ENCODE peak calls at places on chromosomes 7 and 10, in six cellular contexts. O is BE2C, R is colonic mucosa, A is A549, M is fibroblast of lung, N is heart left ventricle. L is an unnamed sample.
A peak's percentile ranks its signal among the peaks of the same experiment; 100 is the strongest.

GRCh38 chr10:29377333-29377961 is 88.6 kb downstream of the LYZL1 start:
- DNase-seq in M (no peak), A (peak; percentile 21), N (no peak), R (no peak), O (no peak), L (peak; percentile 46)

GRCh38 chr7:28105234-28105633 is 75.4 kb downstream of the JAZF1 start:
- DNase-seq in R (no peak), M (no peak), O (no peak), A (no peak), N (no peak), L (no peak)

GRCh38 chr10:86354761-86355540 is 11.6 kb downstream of the GRID1 start:
- DNase-seq in M (no peak), A (no peak), R (no peak), N (no peak), O (no peak), L (no peak)

GRCh38 chr10:105207596-105207995 is 566.5 kb downstream of the SORCS3 start:
- DNase-seq in O (no peak), N (no peak), A (no peak), M (no peak), R (no peak), L (no peak)

GRCh38 chr10:49091450-49092210 is 23.7 kb downstream of the VSTM4 start:
- DNase-seq in A (no peak), N (no peak), M (no peak), R (no peak), O (no peak), L (no peak)

GRCh38 chr10:114492351-114493037 is 88.2 kb upstream of the AFAP1L2 start:
- DNase-seq in N (no peak), M (peak; percentile 36), A (no peak), R (no peak), O (no peak), L (no peak)

GRCh38 chr10:60281331-60281730 is 108.3 kb downstream of the ANK3 start:
- DNase-seq in A (no peak), R (no peak), N (no peak), M (no peak), O (no peak), L (no peak)

GRCh38 chr7:50681451-50682045 is 101.1 kb downstream of the GRB10 start:
- DNase-seq in N (no peak), M (no peak), O (no peak), R (peak; percentile 38), A (no peak), L (no peak)

GRCh38 chr7:37901890-37902524 is 14.6 kb downstream of the SFRP4 start:
- DNase-seq in M (peak; percentile 85), R (no peak), N (no peak), A (peak; percentile 82), O (no peak), L (no peak)

GRCh38 chr10:785539-786214 is 96.2 kb upstream of the DIP2C start:
- DNase-seq in A (no peak), M (no peak), O (no peak), R (peak; percentile 12), N (peak; percentile 13), L (no peak)

DNA sequence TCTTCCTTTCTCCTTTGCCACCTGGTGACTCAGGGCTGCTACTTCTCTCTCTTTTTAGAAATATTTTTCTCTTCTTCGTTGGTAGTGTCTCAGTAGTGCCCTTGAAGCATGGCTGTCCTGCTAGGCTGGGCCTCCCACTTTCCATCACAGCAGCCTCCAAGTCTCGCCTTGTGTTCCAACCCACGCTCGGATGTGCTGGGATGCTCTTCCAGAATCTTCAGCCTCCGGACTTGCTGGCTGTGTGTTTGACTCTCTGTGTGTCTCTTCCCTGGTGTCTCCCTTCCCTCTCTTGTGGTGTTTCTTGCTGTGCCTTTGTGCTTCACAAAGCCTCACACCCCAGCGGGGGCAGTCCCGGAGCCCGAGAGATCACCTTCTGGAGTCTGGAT is 100.5 kb downstream of the INPP5A start:
- DNase-seq in O (no peak), A (no peak), M (no peak), R (no peak), N (peak; percentile 14), L (no peak)
- TF ChIP-seq CTCF in O (no peak), A (peak; percentile 4), M (no peak), R (no peak), N (peak; percentile 8), L (peak; percentile 49)

GRCh38 chr7:111098926-111099250 is 8.0 kb downstream of the LRRN3 start:
- DNase-seq in A (no peak), R (no peak), O (no peak), M (no peak), N (no peak), L (no peak)
- TF ChIP-seq CTCF in A (no peak), R (no peak), O (no peak), M (no peak), N (no peak), L (no peak)

GRCh38 chr7:35726654-35727053 is 31.7 kb upstream of the HERPUD2 start:
- DNase-seq in A (no peak), M (no peak), O (peak; percentile 48), R (no peak), N (no peak), L (no peak)

GRCh38 chr7:35725280-35725680 is 30.3 kb upstream of the HERPUD2 start:
- DNase-seq in R (no peak), M (no peak), A (no peak), O (no peak), N (no peak), L (no peak)

GRCh38 chr7:35728412-35729060 is 33.6 kb upstream of the HERPUD2 start:
- DNase-seq in A (no peak), O (no peak), R (no peak), N (no peak), M (no peak), L (no peak)

GRCh38 chr7:35729061-35729783 is 34.3 kb upstream of the HERPUD2 start:
- DNase-seq in M (no peak), N (no peak), A (no peak), O (no peak), R (no peak), L (no peak)

GRCh38 chr7:35727571-35727970 is 32.6 kb upstream of the HERPUD2 start:
- DNase-seq in N (peak; percentile 39), M (no peak), R (no peak), A (no peak), O (peak; percentile 47), L (no peak)
- TF ChIP-seq CTCF in N (no peak), M (no peak), R (no peak), A (no peak), O (peak; percentile 4), L (no peak)

GRCh38 chr7:156969972-156970420 is 20.5 kb downstream of the NOM1 start:
- DNase-seq in N (no peak), M (no peak), A (no peak), R (no peak), O (no peak), L (no peak)
- TF ChIP-seq CTCF in N (peak; percentile 47), M (no peak), A (peak; percentile 60), R (no peak), O (peak; percentile 36), L (peak; percentile 83)

DNA sequence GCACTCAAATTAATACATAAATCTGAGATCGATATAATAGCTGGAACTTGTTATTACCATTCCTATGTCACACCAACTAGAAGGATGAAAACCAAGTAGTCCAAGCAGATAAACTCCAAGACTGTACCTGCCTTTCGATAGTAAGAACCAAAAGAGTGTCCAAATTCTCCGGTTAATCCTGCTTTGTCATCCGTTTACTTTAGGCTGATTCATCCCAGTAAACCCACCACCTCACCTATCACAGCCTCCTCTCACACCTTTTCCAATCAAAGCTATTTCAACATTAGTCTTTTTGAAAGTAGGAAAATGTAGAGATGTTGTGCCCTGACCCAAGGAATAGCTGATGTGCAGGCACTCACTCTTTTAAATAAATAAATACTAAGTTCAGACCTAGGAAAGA is 177.2 kb downstream of the CTNNA3 start:
- DNase-seq in R (no peak), N (no peak), O (no peak), A (no peak), M (no peak), L (no peak)
- TF ChIP-seq CTCF in R (no peak), N (no peak), O (no peak), A (no peak), M (no peak), L (no peak)

GRCh38 chr10:31760674-31761081 is 168.0 kb downstream of the ARHGAP12 start:
- DNase-seq in A (no peak), N (no peak), O (no peak), M (peak; percentile 56), R (no peak), L (no peak)

GRCh38 chr10:31758495-31758894 is 170.1 kb downstream of the ARHGAP12 start:
- DNase-seq in N (no peak), M (no peak), R (no peak), A (no peak), O (no peak), L (no peak)

GRCh38 chr10:31757831-31758230 is 170.8 kb downstream of the ARHGAP12 start:
- DNase-seq in O (no peak), M (no peak), N (peak; percentile 55), R (no peak), A (no peak), L (no peak)

GRCh38 chr10:31759816-31760626 is 168.6 kb downstream of the ARHGAP12 start:
- DNase-seq in M (peak; percentile 99), A (peak; percentile 94), R (peak; percentile 96), N (peak; percentile 97), O (peak; percentile 94), L (peak; percentile 97)

GRCh38 chr10:31759124-31759798 is 169.4 kb downstream of the ARHGAP12 start:
- DNase-seq in A (peak; percentile 61), N (peak; percentile 51), M (no peak), O (peak; percentile 22), R (peak; percentile 83), L (no peak)
- TF ChIP-seq CTCF in A (no peak), N (no peak), M (no peak), O (no peak), R (no peak), L (no peak)

DNA sequence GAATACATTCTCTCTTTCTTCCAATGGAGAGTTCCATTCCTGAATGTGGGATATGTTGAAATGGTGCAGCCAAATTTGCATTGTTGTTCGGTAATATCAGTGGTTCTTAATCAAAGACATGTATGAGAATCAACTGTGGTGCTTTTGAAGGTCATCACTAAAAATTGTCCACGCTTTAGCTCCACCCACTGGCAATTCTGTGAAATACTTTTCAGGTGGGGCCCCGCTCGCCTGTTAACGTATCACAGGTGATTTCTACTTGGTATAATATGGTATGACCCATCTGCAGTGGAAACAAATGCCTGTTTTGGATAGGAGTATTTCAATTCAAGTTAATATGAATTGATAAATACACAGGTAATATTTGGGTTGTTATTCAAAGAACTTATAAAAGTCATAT is 178.4 kb downstream of the NSUN6 start:
- DNase-seq in R (no peak), M (no peak), A (peak; percentile 4), O (no peak), N (peak; percentile 53), L (no peak)
- TF ChIP-seq CTCF in R (no peak), M (peak; percentile 4), A (no peak), O (peak; percentile 24), N (no peak), L (peak; percentile 13)